ENCODE peak calls at places on chromosomes 7 and 10, in nine cellular contexts. T is PC-3, R is transverse colon, E is heart left ventricle, P is psoas muscle, S is ovary, B is K562, A is Peyer's patch, W is prostate gland. H is an unnamed sample.

GRCh38 chr7:95886501-95887090 is 114.2 kb downstream of the DYNC1I1 start:
- DNase-seq in T (peak; percentile 35), R (no peak), E (no peak), P (no peak), S (no peak), B (no peak), A (no peak), W (no peak), H (no peak)

GRCh38 chr10:28794986-28795385 is 117.7 kb downstream of the BAMBI start:
- DNase-seq in T (no peak), R (no peak), E (no peak), P (no peak), S (no peak), B (no peak), A (no peak), W (no peak), H (no peak)

GRCh38 chr7:11552676-11553075 is 279.3 kb downstream of the THSD7A start:
- DNase-seq in T (no peak), R (no peak), E (no peak), P (no peak), S (no peak), B (no peak), A (no peak), W (no peak), H (no peak)

GRCh38 chr10:12768156-12768731 is 233.3 kb downstream of the CCDC3 start:
- DNase-seq in T (peak; percentile 38), R (no peak), E (no peak), P (no peak), S (no peak), B (no peak), A (no peak), W (no peak), H (no peak)

GRCh38 chr7:111437736-111438135 is 124.6 kb downstream of the IMMP2L start:
- DNase-seq in T (no peak), R (no peak), E (no peak), P (no peak), S (no peak), B (no peak), A (no peak), W (no peak), H (no peak)

GRCh38 chr7:75847707-75848106 is 31.1 kb upstream of the RHBDD2 start:
- DNase-seq in T (no peak), R (no peak), E (no peak), P (no peak), S (no peak), B (no peak), A (no peak), W (no peak), H (no peak)

GRCh38 chr7:156090988-156091387 is 278.7 kb upstream of the SHH start:
- DNase-seq in T (no peak), R (no peak), E (no peak), P (no peak), S (no peak), B (no peak), A (no peak), W (no peak), H (no peak)

GRCh38 chr7:1454471-1455065 is 4.7 kb downstream of the MICALL2 start:
- DNase-seq in T (no peak), R (no peak), E (peak; percentile 65), P (no peak), S (no peak), B (peak; percentile 37), A (no peak), W (no peak), H (no peak)

GRCh38 chr7:28112883-28113540 is 67.6 kb downstream of the JAZF1 start:
- DNase-seq in T (no peak), R (no peak), E (peak; percentile 45), P (peak; percentile 40), S (no peak), B (no peak), A (no peak), W (no peak), H (peak; percentile 34)

GRCh38 chr7:141700291-141700847 is 1.6 kb downstream of the DENND11 start:
- DNase-seq in T (no peak), R (no peak), E (no peak), P (no peak), S (no peak), B (no peak), A (no peak), W (no peak), H (no peak)

DNA sequence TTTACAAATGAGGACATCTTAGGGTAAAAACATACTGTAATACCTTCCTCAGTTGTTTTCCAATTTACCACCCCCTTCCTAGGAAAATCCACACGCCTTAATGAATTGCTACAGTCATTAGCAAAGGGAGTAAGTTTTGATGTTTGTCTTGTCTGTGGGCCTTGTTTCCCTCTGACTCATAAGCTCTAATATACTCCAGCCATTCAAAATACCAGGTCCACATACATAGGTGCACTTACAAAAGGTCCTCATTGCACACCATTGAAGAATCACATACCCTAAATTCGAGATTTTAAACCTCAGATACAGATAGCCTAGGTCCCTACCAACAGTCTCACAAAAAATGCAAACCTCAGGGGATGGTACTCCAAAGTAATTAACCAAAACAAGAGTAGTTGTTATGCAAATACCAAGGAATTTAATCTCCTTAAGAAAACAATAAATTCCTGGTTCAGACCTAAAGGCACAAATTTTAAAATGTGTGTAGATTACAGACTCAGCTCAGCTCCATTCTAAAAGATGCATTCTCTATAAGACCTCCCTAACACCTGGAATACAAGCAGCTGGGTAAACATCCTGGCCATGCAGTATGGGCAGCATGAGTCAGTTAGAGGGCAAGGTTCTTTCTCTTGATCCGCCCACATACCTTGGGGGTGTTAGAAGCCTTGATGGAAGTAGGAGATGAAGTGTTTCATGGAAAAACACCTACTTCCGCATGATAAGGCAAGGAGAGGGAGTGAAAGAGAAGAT is 3.0 kb upstream of the LIPK start:
- DNase-seq in T (no peak), R (peak; percentile 68), E (no peak), P (no peak), S (no peak), B (no peak), A (peak; percentile 79), W (no peak), H (no peak)
- H3K4me1 ChIP-seq in T (no peaks in the 10 kb centered on the region), R (peaks cover 4% of the 10 kb centered on the region), E (no peaks in the 10 kb centered on the region), P (no peaks in the 10 kb centered on the region), S (peaks cover 1% of the 10 kb centered on the region), B (no peaks in the 10 kb centered on the region), A (no peaks in the 10 kb centered on the region), W (no peaks in the 10 kb centered on the region), H (peaks cover 4% of the 10 kb centered on the region)

GRCh38 chr10:52212802-52213510 is 101.1 kb upstream of the DKK1 start:
- DNase-seq in T (no peak), R (no peak), E (no peak), P (no peak), S (no peak), B (no peak), A (no peak), W (no peak), H (no peak)

GRCh38 chr10:52208394-52208793 is 105.7 kb upstream of the DKK1 start:
- DNase-seq in T (no peak), R (no peak), E (no peak), P (no peak), S (no peak), B (no peak), A (no peak), W (no peak), H (no peak)

GRCh38 chr10:52213511-52213831 is 100.6 kb upstream of the DKK1 start:
- DNase-seq in T (peak; percentile 61), R (no peak), E (peak; percentile 36), P (no peak), S (no peak), B (no peak), A (peak; percentile 56), W (no peak), H (no peak)

GRCh38 chr10:52210161-52210560 is 103.9 kb upstream of the DKK1 start:
- DNase-seq in T (peak; percentile 38), R (no peak), E (no peak), P (no peak), S (no peak), B (no peak), A (no peak), W (no peak), H (no peak)

DNA sequence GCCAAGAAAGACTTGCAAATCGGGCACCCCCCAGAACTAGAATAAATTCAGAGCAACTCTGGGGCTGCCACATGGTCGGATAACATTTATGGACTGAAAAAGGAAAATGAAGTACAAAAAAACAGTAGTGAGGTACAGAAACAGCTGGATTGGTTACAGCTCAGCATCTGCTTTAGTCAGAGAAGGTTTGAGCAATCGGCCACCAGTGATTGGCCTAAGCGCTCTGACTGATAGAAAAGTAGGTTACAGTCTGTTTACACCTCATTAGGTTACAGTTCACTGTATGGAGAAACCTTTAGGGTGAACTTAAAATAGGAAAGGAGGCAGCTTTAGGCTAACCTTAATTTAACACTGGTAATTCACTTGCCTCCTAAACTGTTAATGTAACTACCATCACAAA is 102.0 kb upstream of the DKK1 start:
- DNase-seq in T (no peak), R (peak; percentile 13), E (peak; percentile 29), P (no peak), S (no peak), B (no peak), A (peak; percentile 52), W (no peak), H (no peak)
- H3K4me1 ChIP-seq in T (peaks cover 18% of the 10 kb centered on the region), R (peaks cover 21% of the 10 kb centered on the region), E (peaks cover 9% of the 10 kb centered on the region), P (peaks cover 58% of the 10 kb centered on the region), S (no peaks in the 10 kb centered on the region), B (no peaks in the 10 kb centered on the region), A (peaks cover 6% of the 10 kb centered on the region), W (no peaks in the 10 kb centered on the region), H (peaks cover 6% of the 10 kb centered on the region)

GRCh38 chr10:121532465-121532864 is 65.8 kb downstream of the FGFR2 start:
- DNase-seq in T (no peak), R (no peak), E (no peak), P (no peak), S (no peak), B (no peak), A (no peak), W (no peak), H (no peak)
- H3K4me1 ChIP-seq in T (no peaks in the 10 kb centered on the region), R (no peaks in the 10 kb centered on the region), E (no peaks in the 10 kb centered on the region), P (no peaks in the 10 kb centered on the region), S (peaks cover 2% of the 10 kb centered on the region), B (no peaks in the 10 kb centered on the region), A (no peaks in the 10 kb centered on the region), W (no peaks in the 10 kb centered on the region), H (no peaks in the 10 kb centered on the region)

DNA sequence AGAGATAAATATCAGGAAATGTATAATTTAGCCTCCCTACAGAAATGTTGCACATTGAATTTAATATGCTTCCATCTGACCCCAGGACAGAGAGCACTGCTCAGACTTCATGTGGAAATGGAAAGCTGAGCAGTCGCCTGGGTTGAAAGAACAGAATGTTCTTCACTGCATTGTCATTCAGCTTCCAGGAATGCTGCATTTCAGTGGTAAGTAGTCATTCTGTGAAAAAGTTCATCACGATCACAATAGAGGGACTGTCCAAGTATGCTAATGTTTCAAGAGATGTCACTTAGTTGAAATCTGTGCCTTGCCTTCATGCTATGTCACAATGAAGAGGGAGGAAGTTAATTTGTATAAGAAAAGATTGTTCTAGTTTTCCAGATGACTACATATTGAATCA is 147.3 kb downstream of the NRCAM start:
- DNase-seq in T (no peak), R (no peak), E (no peak), P (no peak), S (no peak), B (no peak), A (no peak), W (no peak), H (no peak)
- H3K4me1 ChIP-seq in T (no peaks in the 10 kb centered on the region), R (no peaks in the 10 kb centered on the region), E (no peaks in the 10 kb centered on the region), P (no peaks in the 10 kb centered on the region), S (no peaks in the 10 kb centered on the region), B (no peaks in the 10 kb centered on the region), A (no peaks in the 10 kb centered on the region), W (no peaks in the 10 kb centered on the region), H (peaks cover 19% of the 10 kb centered on the region)

GRCh38 chr7:116710764-116711452 is 38.9 kb downstream of the MET start:
- DNase-seq in T (peak; percentile 86), R (no peak), E (no peak), P (no peak), S (no peak), B (no peak), A (no peak), W (no peak), H (no peak)
- H3K4me1 ChIP-seq in T (peaks cover 77% of the 10 kb centered on the region), R (peaks cover 6% of the 10 kb centered on the region), E (peaks cover 3% of the 10 kb centered on the region), P (peaks cover 34% of the 10 kb centered on the region), S (no peaks in the 10 kb centered on the region), B (peaks cover 10% of the 10 kb centered on the region), A (no peaks in the 10 kb centered on the region), W (no peaks in the 10 kb centered on the region), H (peaks cover 12% of the 10 kb centered on the region)

H was measured in SK-N-SH.